ENCODE peak calls at places on chromosome 22, in eight cellular contexts. D is PC-3, O is MM.1S, V is GM23248, Z is GM23338, T is PC-9, U is hepatocyte, P is HCT116. Y is an unnamed sample. For H3K9me2, the result is how much of the 10 kb centered on the place peaks cover.

GRCh38 chr22:48576333-48577013 is 1251.2 kb downstream of the BRD1 start:
- DNase-seq in D (no peak), U (peak), T (no peak), O (no peak), V (peak), Z (peak), P (no peak), Y (no peak)

GRCh38 chr22:47591016-47591415 is 828.6 kb downstream of the TBC1D22A start:
- DNase-seq in V (no peak), D (no peak), T (no peak), P (no peak), U (no peak), Z (no peak), O (no peak), Y (no peak)

GRCh38 chr22:27327981-27328721 is 473.4 kb downstream of the MN1 start:
- DNase-seq in T (no peak), U (no peak), V (no peak), P (no peak), D (no peak), O (no peak), Z (no peak), Y (no peak)

GRCh38 chr22:42711281-42711731 is 9.4 kb downstream of the A4GALT start:
- DNase-seq in T (no peak), U (no peak), V (no peak), P (no peak), Z (no peak), O (no peak), D (no peak), Y (no peak)

GRCh38 chr22:49046546-49047305 is 780.9 kb downstream of the BRD1 start:
- DNase-seq in T (peak), O (peak), P (peak), U (peak), Z (no peak), V (no peak), D (no peak), Y (peak)

GRCh38 chr22:50528682-50529415 is 963 bp downstream of the TYMP start:
- DNase-seq in D (no peak), U (no peak), V (no peak), P (no peak), Z (peak), T (peak), O (no peak), Y (peak)

GRCh38 chr22:50010676-50011446 is 1.7 kb downstream of the IL17REL start:
- DNase-seq in P (no peak), U (peak), V (no peak), Z (no peak), O (no peak), T (no peak), D (no peak), Y (no peak)

GRCh38 chr22:26952654-26953379 is 295.4 kb downstream of the MIAT start:
- DNase-seq in P (no peak), V (no peak), T (no peak), O (no peak), D (no peak), Z (peak), U (no peak), Y (no peak)

GRCh38 chr22:49108636-49109315 is 718.9 kb downstream of the BRD1 start:
- DNase-seq in T (no peak), Z (no peak), P (no peak), O (no peak), D (no peak), U (no peak), V (no peak), Y (no peak)

GRCh38 chr22:17872491-17872890 is 98.2 kb upstream of the BID start:
- DNase-seq in V (no peak), P (no peak), T (peak), D (peak), O (no peak), U (no peak), Z (no peak), Y (no peak)

GRCh38 chr22:46465348-46465725 is 72.1 kb downstream of the CELSR1 start:
- DNase-seq in T (no peak), O (no peak), P (no peak), U (no peak), Z (no peak), D (no peak), V (no peak), Y (peak)

GRCh38 chr22:41576877-41577276 is 12.8 kb downstream of the PMM1 start:
- DNase-seq in U (peak), Z (peak), P (peak), V (peak), O (no peak), D (peak), T (peak), Y (peak)

GRCh38 chr22:48248901-48249455 is 1486.5 kb downstream of the TBC1D22A start:
- DNase-seq in V (no peak), O (no peak), D (no peak), P (no peak), Z (no peak), U (no peak), T (no peak), Y (no peak)

GRCh38 chr22:44080936-44081853 is 57.1 kb downstream of the PARVB start:
- DNase-seq in U (peak), O (peak), P (peak), T (peak), V (peak), Z (peak), D (peak), Y (peak)

GRCh38 chr22:44580176-44580575 is 82.1 kb upstream of the RTL6 start:
- DNase-seq in U (no peak), V (no peak), Z (no peak), T (no peak), D (no peak), P (no peak), O (no peak), Y (no peak)

GRCh38 chr22:49670610-49671330 is 156.9 kb downstream of the BRD1 start:
- DNase-seq in Z (no peak), V (no peak), U (no peak), D (no peak), T (no peak), O (no peak), P (no peak), Y (no peak)

GRCh38 chr22:50150161-50151129 is 20.1 kb upstream of the PANX2 start:
- DNase-seq in U (no peak), V (no peak), O (no peak), P (no peak), Z (no peak), D (no peak), T (no peak), Y (no peak)

GRCh38 chr22:26169312-26170111 is at the start of gene SEZ6L:
- DNase-seq in O (no peak), V (peak), D (no peak), Z (peak), U (peak), P (no peak), T (no peak), Y (no peak)

GRCh38 chr22:48889209-48889830 is 938.4 kb downstream of the BRD1 start:
- DNase-seq in Z (no peak), D (no peak), P (no peak), V (no peak), U (no peak), T (no peak), O (no peak), Y (no peak)

GRCh38 chr22:17862646-17863181 is 88.4 kb upstream of the BID start:
- DNase-seq in U (no peak), V (no peak), O (peak), Z (no peak), P (no peak), D (peak), T (no peak), Y (no peak)

GRCh38 chr22:48491451-48491941 is 1336.2 kb downstream of the BRD1 start:
- DNase-seq in P (no peak), U (peak), V (peak), T (no peak), O (peak), Z (no peak), D (no peak), Y (no peak)

GRCh38 chr22:49553518-49554295 is 274.0 kb downstream of the BRD1 start:
- DNase-seq in D (peak), P (no peak), O (no peak), V (no peak), Z (no peak), U (peak), T (no peak), Y (no peak)

GRCh38 chr22:39818050-39818449 is 75.5 kb downstream of the ENTHD1 start:
- DNase-seq in U (no peak), O (no peak), T (no peak), D (no peak), P (no peak), Z (no peak), V (peak), Y (no peak)

GRCh38 chr22:42283288-42284229 is 13.1 kb upstream of the TCF20 start:
- DNase-seq in D (no peak), Z (no peak), T (no peak), V (peak), O (no peak), U (peak), P (no peak), Y (no peak)

GRCh38 chr22:45688606-45689080 is 17.0 kb downstream of the ATXN10 start:
- DNase-seq in D (peak), T (peak), P (peak), V (peak), U (peak), Z (no peak), O (no peak), Y (no peak)

DNA sequence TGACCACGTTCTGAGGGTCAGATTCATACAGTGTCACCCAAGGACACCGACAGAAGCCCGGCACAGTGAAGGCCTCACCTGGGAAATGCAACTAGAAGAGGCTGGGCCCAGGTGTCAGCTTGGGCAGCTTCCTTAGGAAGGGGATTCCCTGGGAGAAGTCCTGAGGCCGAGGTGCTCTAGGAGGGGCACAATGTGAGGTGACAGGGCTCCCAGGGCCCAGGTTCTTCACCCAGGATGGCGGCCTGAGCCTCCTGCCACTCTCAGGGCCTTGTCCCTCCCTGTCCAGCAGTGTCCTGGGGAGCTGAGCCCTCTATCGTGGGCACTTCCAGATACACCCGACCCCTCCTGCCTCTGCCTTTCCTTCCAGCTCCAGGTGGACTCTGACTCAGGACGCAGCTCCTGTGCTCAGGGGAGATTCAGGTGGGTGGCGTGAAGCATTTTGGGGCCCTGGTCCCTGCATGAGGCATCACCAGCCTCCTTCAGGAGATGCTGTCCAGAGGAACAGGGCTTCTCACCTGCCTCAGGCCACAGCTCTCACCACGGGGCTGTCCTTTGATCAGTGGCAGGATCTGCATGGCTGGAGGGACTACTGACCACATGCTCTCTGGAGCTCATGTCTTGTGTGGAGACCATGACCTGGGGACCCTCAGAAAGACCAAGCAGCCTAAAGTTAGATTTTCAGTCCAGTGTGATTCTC is 58.6 kb downstream of the GGTLC2 start:
- DNase-seq in D (no peak), V (no peak), U (no peak), P (no peak), Z (no peak), T (no peak), O (no peak), Y (no peak)
- H3K9me2 ChIP-seq in D (under half), V (under half), U (under half), P (under half), Z (under half), T (under half), O (under half), Y (under half)

GRCh38 chr22:19884954-19885751 is 30.5 kb upstream of the GNB1L start:
- DNase-seq in V (no peak), O (no peak), Z (no peak), U (no peak), D (no peak), P (no peak), T (no peak), Y (no peak)

GRCh38 chr22:19887251-19887985 is 32.7 kb upstream of the GNB1L start:
- DNase-seq in O (no peak), V (no peak), T (no peak), Z (no peak), P (no peak), U (no peak), D (no peak), Y (no peak)

GRCh38 chr22:19888131-19888746 is 33.6 kb upstream of the GNB1L start:
- DNase-seq in P (no peak), T (no peak), U (no peak), Z (no peak), V (no peak), D (no peak), O (no peak), Y (no peak)

GRCh38 chr22:19885841-19886592 is 31.3 kb upstream of the GNB1L start:
- DNase-seq in T (no peak), P (no peak), Z (no peak), U (no peak), D (no peak), V (no peak), O (no peak), Y (peak)

DNA sequence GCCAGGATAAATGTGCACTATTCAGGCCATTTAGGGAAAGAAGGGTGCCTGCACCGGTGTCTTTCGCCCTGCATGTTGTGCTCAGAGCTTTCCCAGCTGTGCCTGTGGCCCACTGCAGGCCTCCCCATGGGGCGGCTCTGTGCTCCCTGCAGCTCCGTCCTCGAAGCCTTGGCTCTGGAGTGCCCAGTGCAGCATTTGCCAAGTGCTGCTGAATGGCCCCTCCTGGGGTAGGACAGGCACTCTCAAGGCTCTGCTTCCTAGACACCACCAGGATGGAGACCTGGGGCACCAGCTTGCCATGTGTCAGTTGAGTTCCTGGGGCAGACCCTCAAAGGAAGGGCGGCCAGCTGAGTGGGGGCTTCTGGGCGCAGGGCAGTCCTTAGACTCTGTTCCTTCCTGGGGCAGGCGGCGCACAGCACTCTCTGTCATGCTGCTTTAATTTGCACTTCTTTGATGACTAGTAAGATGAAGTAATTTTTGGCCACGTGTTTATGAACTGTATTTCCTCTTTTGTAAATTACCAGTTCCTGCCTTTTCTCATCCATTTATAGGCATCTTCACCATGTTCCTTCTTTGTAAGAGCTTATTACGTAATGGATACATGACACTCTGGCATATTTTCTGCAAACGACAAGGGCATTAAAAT is 32.1 kb upstream of the GNB1L start:
- DNase-seq in U (no peak), O (no peak), D (no peak), T (no peak), P (no peak), V (peak), Z (no peak), Y (peak)
- H3K27ac ChIP-seq in U (no peak), O (no peak), D (no peak), T (no peak), P (no peak), V (peak), Z (no peak), Y (peak)

GRCh38 chr22:29647954-29648737 is 44.7 kb downstream of the NF2 start:
- DNase-seq in U (no peak), P (no peak), D (no peak), T (no peak), V (no peak), Z (no peak), O (no peak), Y (no peak)
- H3K9me2 ChIP-seq in U (under half), P (under half), D (under half), T (under half), V (under half), Z (under half), O (under half), Y (under half)

DNA sequence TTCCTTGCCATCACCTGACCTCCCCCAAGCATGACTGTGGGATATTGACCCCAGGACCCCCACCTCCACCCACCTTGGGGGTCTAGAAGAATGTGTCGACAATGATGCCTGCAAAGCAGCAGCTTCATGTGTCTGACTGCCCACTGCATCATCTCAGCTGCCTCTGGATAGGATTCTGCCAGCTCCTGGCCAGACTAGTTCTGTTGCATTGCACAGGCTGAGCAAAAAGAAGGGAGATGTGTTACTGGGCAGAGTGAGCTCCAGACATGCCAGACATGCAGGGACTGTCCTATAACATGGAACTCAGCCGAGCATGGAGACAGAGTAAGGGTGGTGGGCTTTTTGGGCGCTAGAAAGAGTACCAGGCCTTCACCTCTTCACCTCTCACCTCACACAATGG is 36.7 kb downstream of the FBXO7 start:
- DNase-seq in T (no peak), U (no peak), D (no peak), Z (no peak), P (no peak), O (no peak), V (no peak), Y (no peak)
- H3K27ac ChIP-seq in T (no peak), U (no peak), D (no peak), Z (no peak), P (no peak), O (no peak), V (no peak), Y (no peak)

GRCh38 chr22:34986461-34986977 is 79.4 kb upstream of the ISX start:
- DNase-seq in P (no peak), U (no peak), O (no peak), D (no peak), T (no peak), V (no peak), Z (no peak), Y (no peak)
- H3K9me2 ChIP-seq in P (under half), U (under half), O (under half), D (under half), T (under half), V (under half), Z (under half), Y (under half)

DNA sequence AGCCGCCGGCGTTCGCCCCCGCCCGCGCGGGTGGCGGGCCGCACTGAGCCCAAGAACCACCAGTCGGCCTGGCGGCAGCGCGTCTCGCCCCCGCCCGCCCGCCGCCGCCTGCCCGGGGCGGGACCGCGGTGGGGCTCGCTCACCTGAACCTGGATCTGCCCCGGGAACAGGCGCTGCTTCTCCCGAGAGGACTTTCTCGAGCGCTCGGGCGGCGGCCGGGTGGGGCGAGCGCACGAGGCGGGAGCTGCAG is 178 bp downstream of the MYH9 start:
- DNase-seq in D (no peak), O (no peak), U (no peak), Z (no peak), V (no peak), T (no peak), P (no peak), Y (no peak)
- H3K27ac ChIP-seq in D (peak), O (peak), U (peak), Z (peak), V (peak), T (peak), P (peak), Y (peak)

GRCh38 chr22:37624017-37624365 is 15.4 kb downstream of the GGA1 start:
- DNase-seq in D (no peak), T (no peak), O (no peak), U (no peak), V (no peak), Z (no peak), P (no peak), Y (no peak)
- H3K9me2 ChIP-seq in D (under half), T (under half), O (under half), U (under half), V (under half), Z (under half), P (under half), Y (under half)

Y was measured in OCI-LY7.